ENCODE peak calls at places on chromosomes 5 and 9, in six cellular contexts. A, Z, O, H, U and R are unnamed samples. For H3K4me1, the result is how much of the 10 kb centered on the place peaks cover.

GRCh38 chr9:121169094-121169601 is 32.5 kb downstream of the RAB14 start:
- DNase-seq in A (peak), Z (no peak), O (peak), H (peak), U (no peak), R (no peak)

GRCh38 chr9:16143947-16144890 is 591.4 kb downstream of the CCDC171 start:
- DNase-seq in A (no peak), Z (peak), O (no peak), H (no peak), U (peak), R (no peak)

GRCh38 chr9:27784999-27785713 is 211.9 kb upstream of the C9orf72 start:
- DNase-seq in A (no peak), Z (peak), O (no peak), H (no peak), U (peak), R (no peak)

GRCh38 chr5:142716963-142717362 is 31.1 kb upstream of the FGF1 start:
- DNase-seq in A (peak), Z (peak), O (peak), H (peak), U (peak), R (peak)

GRCh38 chr5:54757541-54757940 is 227.9 kb downstream of the ESM1 start:
- DNase-seq in A (no peak), Z (no peak), O (no peak), H (no peak), U (no peak), R (no peak)

GRCh38 chr5:72648511-72648910 is 141.3 kb upstream of the ZNF366 start:
- DNase-seq in A (no peak), Z (no peak), O (peak), H (no peak), U (no peak), R (no peak)

GRCh38 chr9:74800226-74800625 is 87.5 kb downstream of the TRPM6 start:
- DNase-seq in A (no peak), Z (no peak), O (no peak), H (no peak), U (no peak), R (no peak)

GRCh38 chr9:126248680-126249079 is 77.9 kb upstream of the MVB12B start:
- DNase-seq in A (no peak), Z (peak), O (peak), H (no peak), U (peak), R (peak)

GRCh38 chr9:134661299-134661698 is 19.7 kb downstream of the COL5A1 start:
- DNase-seq in A (no peak), Z (no peak), O (peak), H (no peak), U (no peak), R (no peak)

GRCh38 chr9:134064711-134065110 is 3.1 kb downstream of the BRD3 start:
- DNase-seq in A (no peak), Z (no peak), O (no peak), H (peak), U (no peak), R (no peak)

GRCh38 chr5:24183941-24184340 is 460.8 kb downstream of the CDH10 start:
- DNase-seq in A (no peak), Z (no peak), O (peak), H (no peak), U (peak), R (no peak)

GRCh38 chr5:107857785-107858184 is 187.0 kb upstream of the EFNA5 start:
- DNase-seq in A (no peak), Z (no peak), O (no peak), H (no peak), U (no peak), R (no peak)

GRCh38 chr5:181152406-181152805 is 5.0 kb downstream of the OR2V2 start:
- DNase-seq in A (peak), Z (no peak), O (no peak), H (no peak), U (no peak), R (peak)

GRCh38 chr9:117927354-117927753 is 223.2 kb downstream of the TLR4 start:
- DNase-seq in A (no peak), Z (no peak), O (no peak), H (peak), U (no peak), R (no peak)

GRCh38 chr9:68780735-68781134 is 75.7 kb downstream of the PIP5K1B start:
- DNase-seq in A (peak), Z (peak), O (peak), H (no peak), U (peak), R (no peak)

GRCh38 chr9:94802795-94803194 is 76.3 kb downstream of the AOPEP start:
- DNase-seq in A (no peak), Z (peak), O (no peak), H (no peak), U (peak), R (no peak)

GRCh38 chr9:117448066-117448465 is 33.2 kb upstream of the ASTN2 start:
- DNase-seq in A (no peak), Z (no peak), O (peak), H (peak), U (no peak), R (peak)

GRCh38 chr9:74645007-74645639 is 148.0 kb downstream of the RORB start:
- DNase-seq in A (peak), Z (peak), O (peak), H (peak), U (no peak), R (no peak)

GRCh38 chr5:56269216-56269927 is 36.2 kb upstream of the ANKRD55 start:
- DNase-seq in A (peak), Z (peak), O (peak), H (peak), U (peak), R (no peak)

GRCh38 chr5:141100243-141100805 is at the start of gene PCDHB3:
- DNase-seq in A (peak), Z (peak), O (peak), H (peak), U (peak), R (no peak)

GRCh38 chr9:106712279-106712678 is 150.7 kb upstream of the ZNF462 start:
- DNase-seq in A (no peak), Z (no peak), O (no peak), H (no peak), U (no peak), R (no peak)

GRCh38 chr9:106707722-106708121 is 155.2 kb upstream of the ZNF462 start:
- DNase-seq in A (no peak), Z (no peak), O (no peak), H (no peak), U (no peak), R (no peak)

GRCh38 chr9:106704056-106704625 is 158.8 kb upstream of the ZNF462 start:
- DNase-seq in A (no peak), Z (no peak), O (peak), H (no peak), U (no peak), R (no peak)

GRCh38 chr9:106708147-106708838 is 154.7 kb upstream of the ZNF462 start:
- DNase-seq in A (no peak), Z (no peak), O (no peak), H (no peak), U (no peak), R (no peak)

DNA sequence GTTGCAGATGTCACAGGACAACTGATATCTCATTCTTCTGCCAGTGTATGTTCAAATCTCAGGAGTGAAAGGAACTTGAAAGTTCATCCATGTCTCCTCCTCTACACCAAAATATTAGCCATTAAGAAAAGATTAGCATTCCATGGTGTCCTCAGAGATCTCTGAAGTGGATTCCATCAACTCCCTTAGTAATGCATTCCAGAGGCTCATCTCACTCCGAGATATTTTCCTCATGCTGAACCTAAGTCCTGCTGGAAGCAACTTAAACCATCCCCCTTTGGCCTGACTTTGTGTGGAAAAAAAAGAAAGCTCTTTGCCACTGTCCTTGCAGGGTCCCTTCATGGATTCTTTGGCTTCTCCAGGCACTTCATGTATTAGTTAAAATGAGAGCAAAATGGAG is 155.7 kb upstream of the ZNF462 start:
- DNase-seq in A (no peak), Z (no peak), O (peak), H (no peak), U (no peak), R (no peak)
- H2AFZ ChIP-seq in A (no peak), Z (no peak), O (no peak), H (no peak), U (no peak), R (no peak)

GRCh38 chr5:173671121-173671949 is 54.9 kb upstream of the BOD1 start:
- DNase-seq in A (peak), Z (no peak), O (peak), H (no peak), U (peak), R (no peak)

GRCh38 chr5:173668910-173669309 is 52.5 kb upstream of the BOD1 start:
- DNase-seq in A (no peak), Z (no peak), O (no peak), H (no peak), U (no peak), R (no peak)

GRCh38 chr5:173670130-173670591 is 53.7 kb upstream of the BOD1 start:
- DNase-seq in A (no peak), Z (no peak), O (peak), H (peak), U (peak), R (no peak)

GRCh38 chr5:173669483-173669882 is 53.0 kb upstream of the BOD1 start:
- DNase-seq in A (no peak), Z (no peak), O (no peak), H (peak), U (no peak), R (no peak)

GRCh38 chr5:173670791-173671120 is 54.3 kb upstream of the BOD1 start:
- DNase-seq in A (no peak), Z (no peak), O (peak), H (no peak), U (no peak), R (no peak)
- H3K4me1 ChIP-seq in A (under half), Z (under half), O (under half), H (under half), U (under half), R (under half)

DNA sequence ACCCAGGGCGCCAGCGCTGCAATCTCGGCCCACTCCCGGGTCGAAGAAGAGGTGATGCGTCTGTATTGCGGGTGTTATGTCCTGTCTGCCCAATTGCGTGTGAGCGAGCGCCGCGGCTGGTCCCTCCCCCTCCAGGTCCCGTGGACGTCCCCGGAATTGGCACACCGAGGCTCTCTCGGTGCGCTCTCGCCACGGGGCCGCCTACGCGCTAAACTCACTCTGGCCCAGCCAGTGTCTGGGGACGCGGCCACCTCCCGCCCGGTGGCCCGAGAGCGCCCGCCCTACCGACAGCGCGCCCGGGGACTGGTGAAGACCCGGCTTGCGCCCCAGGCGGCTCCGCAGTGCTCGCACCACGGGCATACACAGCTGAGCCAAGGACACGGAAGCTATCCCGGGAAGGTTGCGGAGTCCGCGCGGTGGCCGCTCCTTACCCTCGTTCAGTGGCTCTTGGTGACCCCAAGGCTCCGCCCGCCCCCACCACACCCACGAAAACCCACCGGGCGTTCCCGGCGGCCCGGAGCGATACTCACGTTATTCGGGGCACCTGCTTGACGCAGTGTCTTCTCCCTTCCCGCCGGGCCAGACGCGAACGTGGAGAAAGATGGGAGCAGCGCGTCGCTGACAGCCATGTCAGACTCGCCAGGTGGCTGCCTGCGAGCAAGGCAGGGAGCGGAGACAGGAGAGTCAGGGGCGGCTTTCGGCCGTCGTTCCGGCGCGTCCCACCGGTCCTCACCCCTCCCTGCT is 997 bp downstream of the KLF4 start:
- DNase-seq in A (no peak), Z (peak), O (peak), H (peak), U (peak), R (peak)
- TF ChIP-seq EZH2 in A (no peak), Z (no peak), O (no peak), H (no peak), U (peak), R (no peak)

GRCh38 chr5:5522336-5522735 is 99.9 kb downstream of the ICE1 start:
- DNase-seq in A (no peak), Z (no peak), O (no peak), H (peak), U (no peak), R (no peak)

GRCh38 chr5:5524327-5524726 is 101.8 kb downstream of the ICE1 start:
- DNase-seq in A (no peak), Z (no peak), O (no peak), H (no peak), U (no peak), R (no peak)

GRCh38 chr5:5521029-5521428 is 98.6 kb downstream of the ICE1 start:
- DNase-seq in A (no peak), Z (no peak), O (no peak), H (no peak), U (no peak), R (no peak)

GRCh38 chr5:5523066-5523505 is 100.6 kb downstream of the ICE1 start:
- DNase-seq in A (peak), Z (no peak), O (peak), H (peak), U (no peak), R (peak)

GRCh38 chr5:5521478-5521877 is 99.0 kb downstream of the ICE1 start:
- DNase-seq in A (no peak), Z (no peak), O (no peak), H (no peak), U (no peak), R (no peak)
- H2AFZ ChIP-seq in A (no peak), Z (no peak), O (no peak), H (no peak), U (no peak), R (no peak)

GRCh38 chr9:109315889-109316640 is 4.8 kb downstream of the EPB41L4B start:
- DNase-seq in A (peak), Z (peak), O (peak), H (peak), U (peak), R (peak)
- H3K4me1 ChIP-seq in A (half or more), Z (half or more), O (under half), H (half or more), U (under half), R (half or more)

GRCh38 chr9:137487454-137488329 is 28.6 kb upstream of the NSMF start:
- DNase-seq in A (no peak), Z (no peak), O (no peak), H (no peak), U (no peak), R (no peak)
- TF ChIP-seq EZH2 in A (no peak), Z (no peak), O (no peak), H (no peak), U (no peak), R (no peak)

GRCh38 chr9:130172858-130173461 is 756 bp downstream of the NCS1 start:
- DNase-seq in A (no peak), Z (no peak), O (peak), H (no peak), U (no peak), R (no peak)
- H2AFZ ChIP-seq in A (no peak), Z (peak), O (peak), H (peak), U (peak), R (peak)